ENCODE peak calls at places on chromosomes 12 and 14, in seven cellular contexts. One of them, this sample, is unnamed.

GRCh38 chr12:118900954-118901353 is 80.4 kb upstream of the SRRM4 start:
- DNase-seq in breast epithelium: no peak
- DNase-seq in cardiac muscle cell: no peak
- DNase-seq in RWPE1: no peak
- DNase-seq in adrenal gland: no peak
- DNase-seq in mammary epithelial cell: no peak
- DNase-seq in neuronal stem cell: no peak
- DNase-seq in this sample: no peak

GRCh38 chr12:65828711-65829339 is 4.5 kb downstream of the HMGA2 start:
- DNase-seq in cardiac muscle cell: no peak
- DNase-seq in breast epithelium: no peak
- DNase-seq in adrenal gland: no peak
- DNase-seq in RWPE1: no peak
- DNase-seq in neuronal stem cell: no peak
- DNase-seq in mammary epithelial cell: no peak
- DNase-seq in this sample: no peak

GRCh38 chr12:24198070-24198469 is 248.6 kb upstream of the SOX5 start:
- DNase-seq in mammary epithelial cell: no peak
- DNase-seq in RWPE1: no peak
- DNase-seq in adrenal gland: no peak
- DNase-seq in neuronal stem cell: no peak
- DNase-seq in cardiac muscle cell: no peak
- DNase-seq in breast epithelium: no peak
- DNase-seq in this sample: no peak

GRCh38 chr14:33914676-33915516 is 36.0 kb downstream of the EGLN3 start:
- DNase-seq in mammary epithelial cell: peak; percentile 68
- DNase-seq in breast epithelium: no peak
- DNase-seq in cardiac muscle cell: no peak
- DNase-seq in adrenal gland: no peak
- DNase-seq in neuronal stem cell: no peak
- DNase-seq in RWPE1: peak; percentile 60
- DNase-seq in this sample: peak; percentile 18

GRCh38 chr12:95674631-95675030 is 115.9 kb downstream of the NTN4 start:
- DNase-seq in cardiac muscle cell: peak; percentile 68
- DNase-seq in adrenal gland: no peak
- DNase-seq in breast epithelium: no peak
- DNase-seq in RWPE1: no peak
- DNase-seq in mammary epithelial cell: no peak
- DNase-seq in neuronal stem cell: no peak
- DNase-seq in this sample: no peak

GRCh38 chr12:105522166-105522825 is 191.8 kb downstream of the C12orf75 start:
- DNase-seq in cardiac muscle cell: no peak
- DNase-seq in adrenal gland: no peak
- DNase-seq in neuronal stem cell: no peak
- DNase-seq in RWPE1: no peak
- DNase-seq in mammary epithelial cell: no peak
- DNase-seq in breast epithelium: no peak
- DNase-seq in this sample: no peak

GRCh38 chr12:24109381-24110039 is 160.0 kb upstream of the SOX5 start:
- DNase-seq in RWPE1: peak; percentile 26
- DNase-seq in neuronal stem cell: no peak
- DNase-seq in breast epithelium: no peak
- DNase-seq in cardiac muscle cell: peak; percentile 19
- DNase-seq in adrenal gland: no peak
- DNase-seq in mammary epithelial cell: peak; percentile 7
- DNase-seq in this sample: no peak

GRCh38 chr12:104213952-104214351 is 1.6 kb upstream of the TXNRD1 start:
- DNase-seq in cardiac muscle cell: no peak
- DNase-seq in neuronal stem cell: no peak
- DNase-seq in adrenal gland: no peak
- DNase-seq in breast epithelium: no peak
- DNase-seq in RWPE1: no peak
- DNase-seq in mammary epithelial cell: no peak
- DNase-seq in this sample: no peak

GRCh38 chr14:93040443-93040842 is 75.3 kb downstream of the ITPK1 start:
- DNase-seq in cardiac muscle cell: no peak
- DNase-seq in RWPE1: no peak
- DNase-seq in adrenal gland: no peak
- DNase-seq in breast epithelium: no peak
- DNase-seq in mammary epithelial cell: no peak
- DNase-seq in neuronal stem cell: no peak
- DNase-seq in this sample: no peak

GRCh38 chr12:80316141-80316700 is 127.8 kb upstream of the PTPRQ start:
- DNase-seq in cardiac muscle cell: no peak
- DNase-seq in adrenal gland: no peak
- DNase-seq in RWPE1: no peak
- DNase-seq in neuronal stem cell: no peak
- DNase-seq in breast epithelium: no peak
- DNase-seq in mammary epithelial cell: no peak
- DNase-seq in this sample: no peak

GRCh38 chr12:74537126-74537706 is 419 bp upstream of the ATXN7L3B start:
- DNase-seq in neuronal stem cell: peak; percentile 21
- DNase-seq in mammary epithelial cell: peak; percentile 53
- DNase-seq in RWPE1: peak; percentile 55
- DNase-seq in breast epithelium: no peak
- DNase-seq in adrenal gland: no peak
- DNase-seq in cardiac muscle cell: peak; percentile 42
- DNase-seq in this sample: no peak

GRCh38 chr14:91281346-91281745 is 36.8 kb upstream of the GPR68 start:
- DNase-seq in adrenal gland: no peak
- DNase-seq in neuronal stem cell: no peak
- DNase-seq in cardiac muscle cell: no peak
- DNase-seq in mammary epithelial cell: peak; percentile 83
- DNase-seq in breast epithelium: no peak
- DNase-seq in RWPE1: peak; percentile 88
- DNase-seq in this sample: no peak

GRCh38 chr12:127133675-127134335 is 1133.2 kb upstream of the TMEM132C start:
- DNase-seq in RWPE1: no peak
- DNase-seq in breast epithelium: no peak
- DNase-seq in cardiac muscle cell: peak; percentile 59
- DNase-seq in mammary epithelial cell: peak; percentile 33
- DNase-seq in neuronal stem cell: no peak
- DNase-seq in adrenal gland: no peak
- DNase-seq in this sample: no peak

GRCh38 chr12:120820885-120821510 is 83.2 kb downstream of the SPPL3 start:
- DNase-seq in neuronal stem cell: no peak
- DNase-seq in cardiac muscle cell: no peak
- DNase-seq in mammary epithelial cell: no peak
- DNase-seq in adrenal gland: no peak
- DNase-seq in breast epithelium: no peak
- DNase-seq in RWPE1: no peak
- DNase-seq in this sample: no peak

GRCh38 chr14:68789798-68790655 is 2.8 kb downstream of the ZFP36L1 start:
- DNase-seq in RWPE1: no peak
- DNase-seq in breast epithelium: no peak
- DNase-seq in mammary epithelial cell: peak; percentile 37
- DNase-seq in cardiac muscle cell: no peak
- DNase-seq in neuronal stem cell: no peak
- DNase-seq in adrenal gland: peak; percentile 36
- DNase-seq in this sample: no peak

GRCh38 chr14:55333785-55334485 is 62.7 kb downstream of the FBXO34 start:
- DNase-seq in mammary epithelial cell: peak; percentile 12
- DNase-seq in cardiac muscle cell: no peak
- DNase-seq in breast epithelium: no peak
- DNase-seq in RWPE1: no peak
- DNase-seq in adrenal gland: no peak
- DNase-seq in neuronal stem cell: no peak
- DNase-seq in this sample: no peak

GRCh38 chr12:124007356-124007755 is 34.3 kb downstream of the ZNF664 start:
- DNase-seq in neuronal stem cell: no peak
- DNase-seq in adrenal gland: no peak
- DNase-seq in RWPE1: no peak
- DNase-seq in mammary epithelial cell: no peak
- DNase-seq in breast epithelium: no peak
- DNase-seq in cardiac muscle cell: no peak
- DNase-seq in this sample: no peak

GRCh38 chr14:63964063-63964462 is 111.3 kb downstream of the SYNE2 start:
- DNase-seq in adrenal gland: no peak
- DNase-seq in neuronal stem cell: no peak
- DNase-seq in RWPE1: no peak
- DNase-seq in cardiac muscle cell: no peak
- DNase-seq in mammary epithelial cell: no peak
- DNase-seq in breast epithelium: no peak
- DNase-seq in this sample: no peak

GRCh38 chr14:90495357-90496276 is 98.8 kb downstream of the CALM1 start:
- DNase-seq in adrenal gland: peak; percentile 64
- DNase-seq in RWPE1: peak; percentile 67
- DNase-seq in cardiac muscle cell: peak; percentile 94
- DNase-seq in breast epithelium: no peak
- DNase-seq in mammary epithelial cell: peak; percentile 51
- DNase-seq in neuronal stem cell: peak; percentile 88
- DNase-seq in this sample: no peak

GRCh38 chr12:12803186-12803585 is 10.0 kb upstream of the DDX47 start:
- DNase-seq in RWPE1: peak; percentile 97
- DNase-seq in cardiac muscle cell: no peak
- DNase-seq in neuronal stem cell: no peak
- DNase-seq in mammary epithelial cell: peak; percentile 100
- DNase-seq in breast epithelium: peak; percentile 75
- DNase-seq in adrenal gland: peak; percentile 79
- DNase-seq in this sample: peak; percentile 100

GRCh38 chr12:108046633-108047032 is 82.5 kb upstream of the WSCD2 start:
- DNase-seq in adrenal gland: no peak
- DNase-seq in RWPE1: no peak
- DNase-seq in neuronal stem cell: no peak
- DNase-seq in breast epithelium: no peak
- DNase-seq in cardiac muscle cell: no peak
- DNase-seq in mammary epithelial cell: no peak
- DNase-seq in this sample: no peak
- H3K27ac ChIP-seq in adrenal gland: peak overlapping the region; percentile 74
- H3K27ac ChIP-seq in RWPE1: no peak overlapping the region
- H3K27ac ChIP-seq in neuronal stem cell: no peak overlapping the region
- H3K27ac ChIP-seq in breast epithelium: peak overlapping the region; percentile 40
- H3K27ac ChIP-seq in cardiac muscle cell: no peak overlapping the region
- H3K27ac ChIP-seq in mammary epithelial cell: no peak overlapping the region
- H3K27ac ChIP-seq in this sample: no peak overlapping the region

GRCh38 chr12:5586201-5586600 is 154.3 kb downstream of the NTF3 start:
- DNase-seq in adrenal gland: no peak
- DNase-seq in cardiac muscle cell: no peak
- DNase-seq in breast epithelium: no peak
- DNase-seq in mammary epithelial cell: no peak
- DNase-seq in RWPE1: no peak
- DNase-seq in neuronal stem cell: no peak
- DNase-seq in this sample: peak; percentile 10
- H3K27ac ChIP-seq in adrenal gland: no peak overlapping the region
- H3K27ac ChIP-seq in cardiac muscle cell: no peak overlapping the region
- H3K27ac ChIP-seq in breast epithelium: no peak overlapping the region
- H3K27ac ChIP-seq in mammary epithelial cell: no peak overlapping the region
- H3K27ac ChIP-seq in RWPE1: no peak overlapping the region
- H3K27ac ChIP-seq in neuronal stem cell: peak overlapping the region; percentile 7
- H3K27ac ChIP-seq in this sample: no peak overlapping the region

GRCh38 chr12:53217930-53218307 is 10.9 kb upstream of the ITGB7 start:
- DNase-seq in breast epithelium: no peak
- DNase-seq in cardiac muscle cell: no peak
- DNase-seq in adrenal gland: no peak
- DNase-seq in mammary epithelial cell: peak; percentile 39
- DNase-seq in RWPE1: no peak
- DNase-seq in neuronal stem cell: no peak
- DNase-seq in this sample: no peak

GRCh38 chr12:53219956-53220856 is 11.8 kb downstream of the RARG start:
- DNase-seq in neuronal stem cell: peak; percentile 65
- DNase-seq in RWPE1: peak; percentile 68
- DNase-seq in cardiac muscle cell: peak; percentile 81
- DNase-seq in mammary epithelial cell: peak; percentile 70
- DNase-seq in breast epithelium: no peak
- DNase-seq in adrenal gland: peak; percentile 58
- DNase-seq in this sample: no peak

GRCh38 chr12:53220857-53221202 is 11.2 kb downstream of the RARG start:
- DNase-seq in cardiac muscle cell: peak; percentile 98
- DNase-seq in RWPE1: peak; percentile 97
- DNase-seq in breast epithelium: peak; percentile 93
- DNase-seq in neuronal stem cell: peak; percentile 91
- DNase-seq in adrenal gland: peak; percentile 94
- DNase-seq in mammary epithelial cell: peak; percentile 93
- DNase-seq in this sample: no peak

GRCh38 chr12:53218551-53219114 is 11.6 kb upstream of the ITGB7 start:
- DNase-seq in RWPE1: no peak
- DNase-seq in adrenal gland: no peak
- DNase-seq in cardiac muscle cell: no peak
- DNase-seq in neuronal stem cell: no peak
- DNase-seq in mammary epithelial cell: no peak
- DNase-seq in breast epithelium: no peak
- DNase-seq in this sample: no peak

DNA sequence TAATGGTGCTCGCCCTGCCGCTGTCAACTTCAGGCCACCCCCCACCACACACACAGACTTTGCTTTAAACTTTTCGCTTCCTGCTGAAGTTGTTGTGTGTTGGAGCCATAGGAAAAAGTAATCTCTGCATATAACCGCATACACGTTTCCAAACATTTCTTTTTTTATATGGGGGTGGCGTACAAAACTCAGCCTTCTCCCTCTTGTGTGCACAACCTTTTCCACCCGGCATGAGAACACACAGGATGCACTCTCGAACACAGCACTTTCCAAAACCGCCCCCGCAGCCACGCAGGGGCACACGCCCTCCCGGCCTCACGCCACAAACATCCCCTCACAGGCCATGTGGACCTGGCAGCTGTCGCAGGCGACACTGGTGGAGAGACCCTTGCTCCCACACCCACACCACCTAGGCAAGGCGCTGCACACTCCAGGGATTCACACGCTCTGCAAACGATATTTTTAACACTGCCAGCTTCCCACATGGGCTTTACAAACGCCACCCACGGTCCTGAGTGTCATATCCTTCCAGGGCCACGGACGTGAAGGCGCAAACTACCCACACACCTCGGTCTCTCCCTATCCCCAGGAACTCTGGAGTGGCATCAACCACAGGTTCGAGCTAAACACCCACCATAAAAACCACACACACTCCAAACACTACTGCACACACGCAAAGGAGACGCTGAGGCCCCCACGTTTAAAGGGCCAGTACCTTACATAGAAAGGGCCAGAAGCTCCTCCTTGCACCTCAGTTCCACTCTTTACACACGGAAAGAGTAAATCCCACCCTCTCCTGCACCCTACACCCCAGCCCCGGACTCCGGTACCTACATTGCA is 12.3 kb upstream of the ITGB7 start:
- DNase-seq in neuronal stem cell: no peak
- DNase-seq in mammary epithelial cell: peak; percentile 47
- DNase-seq in RWPE1: no peak
- DNase-seq in breast epithelium: no peak
- DNase-seq in cardiac muscle cell: no peak
- DNase-seq in adrenal gland: no peak
- DNase-seq in this sample: no peak
- H3K27ac ChIP-seq in neuronal stem cell: no peak overlapping the region
- H3K27ac ChIP-seq in mammary epithelial cell: peak overlapping the region; percentile 6
- H3K27ac ChIP-seq in RWPE1: peak overlapping the region; percentile 99
- H3K27ac ChIP-seq in breast epithelium: peak overlapping the region; percentile 81
- H3K27ac ChIP-seq in cardiac muscle cell: peak overlapping the region; percentile 9
- H3K27ac ChIP-seq in adrenal gland: peak overlapping the region; percentile 97
- H3K27ac ChIP-seq in this sample: peak overlapping the region; percentile 99

GRCh38 chr12:90024261-90024660 is 315.6 kb upstream of the ATP2B1 start:
- DNase-seq in cardiac muscle cell: no peak
- DNase-seq in neuronal stem cell: no peak
- DNase-seq in adrenal gland: no peak
- DNase-seq in mammary epithelial cell: no peak
- DNase-seq in RWPE1: no peak
- DNase-seq in breast epithelium: no peak
- DNase-seq in this sample: no peak
- H3K27ac ChIP-seq in cardiac muscle cell: no peak overlapping the region
- H3K27ac ChIP-seq in neuronal stem cell: no peak overlapping the region
- H3K27ac ChIP-seq in adrenal gland: no peak overlapping the region
- H3K27ac ChIP-seq in mammary epithelial cell: no peak overlapping the region
- H3K27ac ChIP-seq in RWPE1: no peak overlapping the region
- H3K27ac ChIP-seq in breast epithelium: no peak overlapping the region
- H3K27ac ChIP-seq in this sample: no peak overlapping the region